ENCODE peak calls at places on chromosomes 6 and 20, in six cellular contexts. G, R, J, Z, W and H are unnamed samples.

GRCh38 chr6:107815846-107816245 is 8.3 kb downstream of the SCML4 start:
- DNase-seq in J (no peak), G (no peak), W (no peak), R (no peak), Z (no peak), H (no peak)

GRCh38 chr20:52168116-52168515 is 23.5 kb downstream of the ZFP64 start:
- DNase-seq in J (no peak), W (no peak), Z (peak), R (no peak), G (no peak), H (no peak)

GRCh38 chr6:3334579-3334978 is 75.8 kb downstream of the PSMG4 start:
- DNase-seq in W (no peak), Z (peak), G (no peak), R (no peak), J (peak), H (no peak)

GRCh38 chr6:140849441-140849840 is 1283.3 kb upstream of the GJE1 start:
- DNase-seq in J (no peak), Z (no peak), W (no peak), G (no peak), R (no peak), H (no peak)

GRCh38 chr6:6006428-6007310 is at the start of gene NRN1:
- DNase-seq in J (no peak), Z (peak), R (no peak), W (no peak), G (no peak), H (no peak)

GRCh38 chr6:28239636-28240035 is 12.4 kb downstream of the ZKSCAN4 start:
- DNase-seq in Z (no peak), W (no peak), G (no peak), R (no peak), J (no peak), H (no peak)

GRCh38 chr20:48771542-48771941 is 56.3 kb downstream of the PREX1 start:
- DNase-seq in Z (peak), G (no peak), J (no peak), R (no peak), W (peak), H (no peak)

GRCh38 chr20:54165803-54166202 is 8.0 kb downstream of the CYP24A1 start:
- DNase-seq in J (no peak), G (no peak), W (no peak), Z (no peak), R (no peak), H (no peak)

GRCh38 chr6:109143191-109143590 is 47.9 kb downstream of the CEP57L1 start:
- DNase-seq in W (no peak), G (no peak), R (no peak), J (no peak), Z (no peak), H (no peak)

GRCh38 chr20:43727980-43728590 is 1.3 kb upstream of the GTSF1L start:
- DNase-seq in G (no peak), W (no peak), Z (no peak), R (peak), J (no peak), H (no peak)

GRCh38 chr6:26317503-26317902 is 47.5 kb upstream of the BTN3A2 start:
- DNase-seq in G (no peak), Z (no peak), J (no peak), W (no peak), R (no peak), H (no peak)

GRCh38 chr6:134195164-134195906 is 122.6 kb downstream of the SGK1 start:
- DNase-seq in R (no peak), G (no peak), W (no peak), Z (no peak), J (no peak), H (no peak)

GRCh38 chr6:143139239-143139784 is 78.6 kb downstream of the AIG1 start:
- DNase-seq in G (no peak), R (no peak), J (no peak), Z (no peak), W (no peak), H (peak)

GRCh38 chr20:1242530-1242929 is 16.7 kb downstream of the RAD21L1 start:
- DNase-seq in R (no peak), G (peak), J (no peak), Z (no peak), W (peak), H (peak)

GRCh38 chr20:24337074-24337473 is 132.4 kb upstream of the SYNDIG1 start:
- DNase-seq in R (no peak), G (peak), Z (no peak), W (peak), J (no peak), H (no peak)

GRCh38 chr20:58127731-58128130 is 100.7 kb downstream of the ANKRD60 start:
- DNase-seq in J (no peak), R (no peak), G (peak), Z (peak), W (peak), H (no peak)

GRCh38 chr6:140463312-140463710 is 1088.9 kb upstream of the CITED2 start:
- DNase-seq in R (no peak), J (no peak), W (peak), G (no peak), Z (no peak), H (peak)

GRCh38 chr20:325043-325888 is at the start of gene SOX12:
- DNase-seq in R (peak), G (peak), W (peak), Z (peak), J (peak), H (peak)

GRCh38 chr20:22426772-22427171 is 157.6 kb downstream of the FOXA2 start:
- DNase-seq in W (no peak), G (no peak), Z (no peak), R (no peak), J (no peak), H (no peak)